ENCODE peak calls at places on chromosomes 3 and 15, in six cellular contexts. V is substantia nigra; K is NCI-H526; O is activated effector memory CD4-positive, alpha-beta T cell treated with Interleukin-2 at 50 U/mL for 16 hours; Z is NCI-H774; M is psoas muscle. A is an unnamed sample.

GRCh38 chr15:76267077-76267476 is 44.2 kb downstream of the ETFA start:
- DNase-seq in V (no peak), K (no peak), Z (no peak), O (no peak), M (no peak), A (no peak)

GRCh38 chr3:150078983-150079739 is 108.5 kb upstream of the PFN2 start:
- DNase-seq in Z (no peak), K (no peak), M (no peak), O (no peak), V (no peak), A (no peak)

GRCh38 chr3:71305246-71306206 is 278.0 kb downstream of the FOXP1 start:
- DNase-seq in M (peak; percentile 64), Z (no peak), V (peak; percentile 23), K (peak; percentile 82), O (no peak), A (peak; percentile 45)

GRCh38 chr15:58472821-58473581 is 41.2 kb downstream of the LIPC start:
- DNase-seq in V (no peak), Z (no peak), M (no peak), O (peak; percentile 14), K (no peak), A (no peak)

GRCh38 chr3:76039431-76039830 is 254.1 kb upstream of the ZNF717 start:
- DNase-seq in M (no peak), K (no peak), V (no peak), Z (no peak), O (no peak), A (no peak)

GRCh38 chr15:93210995-93211394 is 122.0 kb upstream of the RGMA start:
- DNase-seq in M (peak; percentile 81), K (no peak), Z (no peak), V (no peak), O (no peak), A (no peak)

GRCh38 chr3:59559721-59560514 is 510.1 kb upstream of the CFAP20DC start:
- DNase-seq in M (no peak), O (no peak), Z (no peak), K (no peak), V (no peak), A (no peak)

GRCh38 chr15:88400069-88400468 is 67.1 kb downstream of the MRPL46 start:
- DNase-seq in O (no peak), V (no peak), M (no peak), K (no peak), Z (no peak), A (no peak)

GRCh38 chr3:14634763-14635400 is 16.7 kb upstream of the CCDC174 start:
- DNase-seq in K (no peak), V (no peak), Z (peak; percentile 78), O (no peak), M (no peak), A (no peak)

GRCh38 chr3:39927479-39927878 is 118.1 kb downstream of the MYRIP start:
- DNase-seq in Z (no peak), O (no peak), K (no peak), M (no peak), V (no peak), A (no peak)

GRCh38 chr3:127141921-127142730 is 50.8 kb upstream of the PRR23E start:
- DNase-seq in O (no peak), M (peak; percentile 54), K (peak; percentile 86), Z (peak; percentile 93), V (no peak), A (no peak)

GRCh38 chr3:118755402-118755801 is 279.2 kb downstream of the IGSF11 start:
- DNase-seq in V (no peak), M (no peak), O (no peak), Z (no peak), K (no peak), A (no peak)

GRCh38 chr3:27963519-27963918 is 241.4 kb upstream of the EOMES start:
- DNase-seq in Z (no peak), K (no peak), M (no peak), V (no peak), O (no peak), A (no peak)

GRCh38 chr15:62940755-62941361 is 101.7 kb upstream of the TPM1 start:
- DNase-seq in K (no peak), M (peak; percentile 87), O (no peak), Z (no peak), V (no peak), A (no peak)

GRCh38 chr3:105812194-105812586 is 56.6 kb downstream of the CBLB start:
- DNase-seq in M (no peak), V (no peak), Z (no peak), K (no peak), O (no peak), A (no peak)

GRCh38 chr3:48960841-48961413 is 29.1 kb upstream of the P4HTM start:
- DNase-seq in Z (no peak), K (no peak), O (no peak), M (no peak), V (no peak), A (no peak)

A was measured in activated T-cell treated with anti-CD3 and anti-CD28 coated beads, Interleukin-2, amount 50 U/mL, for 1 hour.